ENCODE peak calls at places on chromosomes 2 and 18, in seven cellular contexts. W is HEK293T, Z is HCT116, D is WTC11, M is HepG2, S is K562, J is GM12878. Q is an unnamed sample.

GRCh38 chr2:95115418-95115817 is 6.2 kb downstream of the MRPS5 start:
- DNase-seq in W (peak), Z (peak), D (peak), M (peak), S (peak), J (peak), Q (peak)

GRCh38 chr2:233882353-233882752 is 14.2 kb upstream of the MSL3B start:
- DNase-seq in W (no peak), Z (no peak), D (no peak), M (no peak), S (no peak), J (no peak), Q (no peak)

GRCh38 chr18:35635171-35635570 is 53.6 kb downstream of the GALNT1 start:
- DNase-seq in W (no peak), Z (no peak), D (no peak), M (peak), S (no peak), J (no peak), Q (no peak)

GRCh38 chr2:161246301-161246700 is 61.9 kb upstream of the PSMD14 start:
- DNase-seq in W (no peak), Z (no peak), D (no peak), M (no peak), S (no peak), J (no peak), Q (no peak)

GRCh38 chr2:212709287-212709686 is 170.7 kb upstream of the ERBB4 start:
- DNase-seq in W (no peak), Z (no peak), D (no peak), M (no peak), S (no peak), J (no peak), Q (no peak)

GRCh38 chr18:2971741-2972552 is 41.0 kb downstream of the LPIN2 start:
- DNase-seq in W (no peak), Z (no peak), D (no peak), M (no peak), S (no peak), J (peak), Q (no peak)

GRCh38 chr2:38371235-38371634 is 5.8 kb downstream of the ATL2 start:
- DNase-seq in W (no peak), Z (no peak), D (no peak), M (no peak), S (no peak), J (no peak), Q (no peak)

GRCh38 chr18:48304906-48305693 is 104.1 kb downstream of the ZBTB7C start:
- DNase-seq in W (no peak), Z (no peak), D (no peak), M (no peak), S (no peak), J (no peak), Q (no peak)

GRCh38 chr2:159516241-159516758 is 100.0 kb downstream of the BAZ2B start:
- DNase-seq in W (peak), Z (peak), D (no peak), M (peak), S (no peak), J (peak), Q (no peak)

GRCh38 chr2:172100080-172101007 is 2.4 kb downstream of the DLX2 start:
- DNase-seq in W (no peak), Z (no peak), D (peak), M (no peak), S (no peak), J (no peak), Q (no peak)

GRCh38 chr2:179595284-179595683 is 266.1 kb downstream of the ZNF385B start:
- DNase-seq in W (peak), Z (no peak), D (peak), M (peak), S (no peak), J (no peak), Q (no peak)

GRCh38 chr2:170221317-170222288 is 43.7 kb downstream of the MYO3B start:
- DNase-seq in W (no peak), Z (no peak), D (no peak), M (no peak), S (no peak), J (no peak), Q (no peak)

GRCh38 chr2:74026674-74027294 is 42.1 kb downstream of the TET3 start:
- DNase-seq in W (no peak), Z (no peak), D (no peak), M (no peak), S (no peak), J (no peak), Q (no peak)

GRCh38 chr2:239133945-239134570 is 266.8 kb downstream of the HDAC4 start:
- DNase-seq in W (no peak), Z (no peak), D (no peak), M (no peak), S (no peak), J (no peak), Q (no peak)

GRCh38 chr2:170922683-170923494 is 6.2 kb upstream of the GORASP2 start:
- DNase-seq in W (no peak), Z (no peak), D (no peak), M (no peak), S (no peak), J (no peak), Q (no peak)

GRCh38 chr18:31513189-31513907 is 15.4 kb downstream of the DSG2 start:
- DNase-seq in W (no peak), Z (no peak), D (no peak), M (peak), S (no peak), J (no peak), Q (no peak)

GRCh38 chr18:49400398-49401072 is 59.9 kb downstream of the DYM start:
- DNase-seq in W (no peak), Z (no peak), D (no peak), M (peak), S (no peak), J (no peak), Q (no peak)

GRCh38 chr2:175662335-175662734 is 339.7 kb downstream of the LNPK start:
- DNase-seq in W (no peak), Z (no peak), D (no peak), M (no peak), S (no peak), J (no peak), Q (no peak)

GRCh38 chr18:50190926-50191325 is 4.0 kb downstream of the MYO5B start:
- DNase-seq in W (no peak), Z (no peak), D (no peak), M (no peak), S (no peak), J (no peak), Q (no peak)

GRCh38 chr2:23183733-23184132 is 201.2 kb upstream of the KLHL29 start:
- DNase-seq in W (no peak), Z (no peak), D (no peak), M (no peak), S (no peak), J (no peak), Q (no peak)

GRCh38 chr2:45302011-45302325 is 292.7 kb upstream of the SIX2 start:
- DNase-seq in W (no peak), Z (no peak), D (no peak), M (no peak), S (no peak), J (no peak), Q (no peak)

GRCh38 chr2:46857871-46858696 is 57.5 kb downstream of the MCFD2 start:
- DNase-seq in W (no peak), Z (no peak), D (no peak), M (no peak), S (peak), J (no peak), Q (no peak)

GRCh38 chr2:235964787-235965390 is 203.3 kb downstream of the GBX2 start:
- DNase-seq in W (no peak), Z (no peak), D (no peak), M (no peak), S (no peak), J (no peak), Q (no peak)

GRCh38 chr2:75589344-75590105 is 28.8 kb upstream of the EVA1A start:
- DNase-seq in W (no peak), Z (no peak), D (no peak), M (no peak), S (no peak), J (no peak), Q (no peak)

GRCh38 chr2:97769308-97769707 is 55.9 kb downstream of the ZAP70 start:
- DNase-seq in W (no peak), Z (no peak), D (no peak), M (no peak), S (no peak), J (no peak), Q (no peak)

GRCh38 chr2:150259746-150260145 is 227.7 kb downstream of the RND3 start:
- DNase-seq in W (no peak), Z (no peak), D (no peak), M (no peak), S (no peak), J (no peak), Q (no peak)

GRCh38 chr18:78976697-78977626 is 2.7 kb upstream of the SALL3 start:
- DNase-seq in W (no peak), Z (no peak), D (no peak), M (no peak), S (no peak), J (no peak), Q (no peak)

GRCh38 chr2:85846411-85846810 is 42.4 kb downstream of the ST3GAL5 start:
- DNase-seq in W (no peak), Z (no peak), D (no peak), M (no peak), S (no peak), J (no peak), Q (no peak)

GRCh38 chr18:2237706-2238105 is 333.6 kb downstream of the METTL4 start:
- DNase-seq in W (no peak), Z (no peak), D (no peak), M (no peak), S (no peak), J (no peak), Q (no peak)

GRCh38 chr18:49566217-49566616 is 4.4 kb downstream of the LIPG start:
- DNase-seq in W (no peak), Z (no peak), D (no peak), M (no peak), S (no peak), J (no peak), Q (no peak)

GRCh38 chr18:30280861-30281470 is 761.6 kb downstream of the DSC3 start:
- DNase-seq in W (peak), Z (peak), D (no peak), M (peak), S (peak), J (no peak), Q (no peak)
- TF ChIP-seq SP1 in W (no peak), Z (no peak), D (no peak), M (no peak), S (no peak), J (no peak), Q (no peak)

DNA sequence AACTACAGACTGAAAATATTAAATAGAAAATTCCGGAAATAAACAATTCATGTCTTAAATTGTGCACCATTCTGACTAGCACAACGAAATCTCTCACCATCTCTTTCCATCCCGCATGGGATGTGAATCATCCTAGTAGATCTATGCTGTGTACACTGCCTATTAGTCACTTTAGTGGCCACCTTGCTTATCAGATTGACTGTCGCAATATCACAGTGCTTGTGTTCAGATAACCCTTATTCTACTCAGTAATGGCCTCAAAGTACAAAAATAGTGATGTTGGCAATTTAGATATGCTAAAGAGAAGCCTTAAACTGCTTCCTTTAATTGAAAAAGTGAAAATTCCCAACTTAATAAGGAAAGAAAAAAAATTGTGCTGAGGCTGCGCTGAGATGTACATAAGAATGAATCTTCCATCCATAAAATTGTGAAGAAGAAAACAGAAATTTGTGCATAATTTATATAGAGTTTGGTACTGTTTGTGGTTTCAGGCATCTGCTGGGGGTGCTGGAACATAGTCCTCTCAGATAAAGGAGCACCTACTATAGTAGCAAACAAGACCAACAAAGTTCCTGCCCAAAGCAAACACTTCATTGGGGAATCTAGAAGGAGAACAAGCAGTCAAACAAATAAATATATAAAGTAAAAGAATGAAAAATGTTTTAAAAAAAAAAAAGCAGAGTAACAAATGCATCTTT is 12.0 kb downstream of the PSMD1 start:
- DNase-seq in W (no peak), Z (no peak), D (no peak), M (peak), S (peak), J (no peak), Q (no peak)
- TF ChIP-seq SP1 in W (no peak), Z (no peak), D (no peak), M (no peak), S (no peak), J (no peak), Q (no peak)

GRCh38 chr2:197453914-197454398 is 604 bp downstream of the COQ10B start:
- DNase-seq in W (peak), Z (peak), D (peak), M (peak), S (peak), J (peak), Q (no peak)
- TF ChIP-seq SP1 in W (no peak), Z (peak), D (no peak), M (no peak), S (no peak), J (no peak), Q (no peak)

GRCh38 chr2:10318345-10318744 is 15.6 kb downstream of the HPCAL1 start:
- DNase-seq in W (no peak), Z (no peak), D (no peak), M (no peak), S (peak), J (no peak), Q (no peak)
- TF ChIP-seq SP1 in W (no peak), Z (no peak), D (no peak), M (no peak), S (no peak), J (no peak), Q (no peak)

DNA sequence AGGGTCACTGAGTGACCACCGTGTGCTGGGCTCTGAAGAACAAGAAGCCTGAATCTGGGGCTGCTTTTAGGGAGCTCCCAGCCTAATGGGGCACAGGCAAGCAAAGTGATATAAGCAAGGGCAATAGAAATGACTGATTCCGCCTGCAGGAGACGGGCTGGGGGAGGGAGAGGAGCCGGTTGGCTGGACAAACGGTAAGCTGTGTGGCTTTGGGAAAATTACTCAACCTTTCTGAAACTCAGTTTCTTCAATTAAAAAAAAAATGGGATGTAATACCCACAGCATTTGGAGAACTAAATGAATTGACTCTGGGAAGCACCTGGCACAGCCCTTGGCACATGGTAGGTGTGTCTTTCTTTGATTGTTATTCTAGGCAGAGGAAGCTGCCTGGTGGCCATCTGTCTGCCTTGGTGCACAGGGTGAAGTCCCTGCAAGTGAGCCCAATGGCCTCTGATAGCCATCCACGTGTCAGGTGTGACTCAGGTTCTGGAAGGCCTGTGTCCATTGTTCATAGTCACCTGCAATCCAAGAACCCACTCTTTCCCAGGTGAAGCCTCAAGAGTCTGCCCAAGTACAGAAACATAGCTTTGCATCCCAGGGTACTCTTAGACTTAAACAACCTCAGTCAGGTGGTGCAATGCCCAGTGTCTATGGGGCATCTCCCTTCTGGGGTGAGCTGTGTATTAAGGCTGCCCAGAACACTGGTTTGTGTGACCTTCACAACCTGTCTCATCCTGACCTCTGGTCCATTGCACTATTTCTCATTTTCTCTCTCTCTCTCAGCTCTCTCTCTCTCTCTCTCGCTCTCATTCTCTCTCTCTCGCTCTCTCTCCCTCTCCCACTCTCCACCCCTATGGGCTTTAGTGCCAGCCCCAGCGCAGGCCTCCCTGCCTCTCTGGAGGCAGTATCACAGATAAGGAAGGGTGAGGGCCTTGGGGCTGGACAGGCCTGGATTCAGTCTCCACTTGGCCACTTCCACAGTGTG is 30.0 kb upstream of the NTSR2 start:
- DNase-seq in W (no peak), Z (no peak), D (no peak), M (no peak), S (no peak), J (no peak), Q (no peak)
- TF ChIP-seq SP1 in W (no peak), Z (no peak), D (no peak), M (no peak), S (no peak), J (no peak), Q (no peak)

GRCh38 chr2:118016911-118017310 is 3.0 kb upstream of the CCDC93 start:
- DNase-seq in W (no peak), Z (no peak), D (no peak), M (no peak), S (no peak), J (no peak), Q (no peak)
- TF ChIP-seq SP1 in W (no peak), Z (no peak), D (no peak), M (no peak), S (no peak), J (no peak), Q (no peak)

GRCh38 chr2:55010915-55011314 is 39.3 kb downstream of the RTN4 start:
- DNase-seq in W (no peak), Z (no peak), D (no peak), M (peak), S (no peak), J (no peak), Q (no peak)
- TF ChIP-seq SP1 in W (no peak), Z (no peak), D (no peak), M (no peak), S (no peak), J (no peak), Q (no peak)